ENCODE peak calls at places on chromosome 11, in four cellular contexts. I, T, G and A are unnamed samples.

GRCh38 chr11:61534025-61534900 is 25.7 kb downstream of the LRRC10B start:
- DNase-seq in T (no peak), I (no peak), G (no peak), A (no peak)

GRCh38 chr11:2277933-2278523 is 7.6 kb upstream of the ASCL2 start:
- DNase-seq in T (no peak), G (no peak), I (no peak), A (peak)

GRCh38 chr11:78884761-78885160 is 310.1 kb upstream of the NARS2 start:
- DNase-seq in G (no peak), I (no peak), T (no peak), A (no peak)

GRCh38 chr11:2382927-2383822 is 6.1 kb downstream of the CD81 start:
- DNase-seq in I (peak), T (no peak), G (no peak), A (no peak)

GRCh38 chr11:11973361-11973800 is 35.0 kb downstream of the DKK3 start:
- DNase-seq in I (peak), G (no peak), T (no peak), A (no peak)

GRCh38 chr11:115085461-115086220 is 407.3 kb downstream of the NXPE2 start:
- DNase-seq in I (no peak), T (peak), G (no peak), A (no peak)

GRCh38 chr11:15107730-15108515 is 6.8 kb upstream of the INSC start:
- DNase-seq in I (peak), T (no peak), G (no peak), A (no peak)

GRCh38 chr11:13837286-13837685 is 125.2 kb upstream of the SPON1 start:
- DNase-seq in I (peak), G (no peak), T (no peak), A (no peak)

GRCh38 chr11:91178366-91178765 is 955.5 kb upstream of the CHORDC1 start:
- DNase-seq in T (no peak), G (no peak), I (no peak), A (no peak)

GRCh38 chr11:45921561-45922424 is 663 bp upstream of the LARGE2 start:
- DNase-seq in I (no peak), G (peak), T (peak), A (peak)

GRCh38 chr11:111923351-111923788 is 4.7 kb downstream of the C11orf52 start:
- DNase-seq in I (peak), G (no peak), T (peak), A (no peak)

GRCh38 chr11:123386746-123387510 is 43.1 kb upstream of the GRAMD1B start:
- DNase-seq in I (peak), T (peak), G (no peak), A (no peak)

GRCh38 chr11:11998091-11998781 is 10.2 kb downstream of the DKK3 start:
- DNase-seq in I (peak), T (peak), G (no peak), A (no peak)

GRCh38 chr11:59761985-59762384 is 6.8 kb downstream of the STX3 start:
- DNase-seq in G (no peak), I (no peak), T (no peak), A (no peak)
- H3K14ac ChIP-seq in G (no peak), I (no peak), T (no peak), A (no peak)

GRCh38 chr11:36361901-36362391 is 65.9 kb downstream of the PRR5L start:
- DNase-seq in I (peak), T (peak), G (no peak), A (peak)
- H3K14ac ChIP-seq in I (peak), T (no peak), G (no peak), A (no peak)

DNA sequence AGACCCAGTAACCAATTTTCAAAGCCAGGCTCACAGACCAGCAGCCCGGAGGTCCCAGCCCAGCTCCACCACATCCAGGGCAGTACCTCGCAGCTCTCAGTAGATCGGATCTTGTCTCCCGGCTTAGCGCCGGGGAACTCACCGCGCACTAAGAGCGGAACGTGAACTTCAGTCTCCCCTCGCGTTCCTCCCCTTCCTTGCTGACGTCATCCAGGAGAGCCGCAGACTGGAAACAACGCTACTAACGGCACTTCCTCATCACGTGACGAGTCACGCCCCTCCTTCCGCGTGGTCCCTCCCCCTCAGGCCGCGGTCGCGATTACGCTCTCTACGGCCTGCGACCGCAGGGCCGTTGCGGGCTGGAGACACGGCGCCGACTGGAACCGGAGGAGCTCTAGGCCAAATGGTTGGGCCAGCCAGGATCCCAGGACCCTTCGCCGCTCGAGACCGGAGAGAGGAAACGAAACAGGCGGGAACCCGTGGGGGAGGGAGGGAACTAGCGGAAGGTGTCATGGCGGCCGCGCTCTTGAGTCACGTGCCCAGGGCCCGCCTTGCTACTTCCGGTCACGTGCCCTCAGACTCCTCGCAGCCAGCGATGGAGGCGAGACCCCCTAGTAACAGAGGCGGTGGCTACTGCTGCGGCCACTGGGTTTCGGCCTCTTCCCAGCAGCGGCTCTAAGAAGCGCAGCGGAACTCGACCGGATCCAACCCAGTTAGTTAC is at the start of the genes GTF2H1 and HPS5:
- DNase-seq in G (peak), T (peak), I (peak), A (peak)
- H3K14ac ChIP-seq in G (peak), T (peak), I (peak), A (peak)

GRCh38 chr11:128653828-128654231 is 40.0 kb upstream of the FLI1 start:
- DNase-seq in G (no peak), I (peak), T (peak), A (no peak)
- H3K14ac ChIP-seq in G (no peak), I (no peak), T (no peak), A (no peak)

GRCh38 chr11:8681837-8682218 is 637 bp downstream of the TRIM66 start:
- DNase-seq in T (no peak), I (no peak), G (no peak), A (no peak)
- H3K14ac ChIP-seq in T (peak), I (peak), G (peak), A (no peak)

DNA sequence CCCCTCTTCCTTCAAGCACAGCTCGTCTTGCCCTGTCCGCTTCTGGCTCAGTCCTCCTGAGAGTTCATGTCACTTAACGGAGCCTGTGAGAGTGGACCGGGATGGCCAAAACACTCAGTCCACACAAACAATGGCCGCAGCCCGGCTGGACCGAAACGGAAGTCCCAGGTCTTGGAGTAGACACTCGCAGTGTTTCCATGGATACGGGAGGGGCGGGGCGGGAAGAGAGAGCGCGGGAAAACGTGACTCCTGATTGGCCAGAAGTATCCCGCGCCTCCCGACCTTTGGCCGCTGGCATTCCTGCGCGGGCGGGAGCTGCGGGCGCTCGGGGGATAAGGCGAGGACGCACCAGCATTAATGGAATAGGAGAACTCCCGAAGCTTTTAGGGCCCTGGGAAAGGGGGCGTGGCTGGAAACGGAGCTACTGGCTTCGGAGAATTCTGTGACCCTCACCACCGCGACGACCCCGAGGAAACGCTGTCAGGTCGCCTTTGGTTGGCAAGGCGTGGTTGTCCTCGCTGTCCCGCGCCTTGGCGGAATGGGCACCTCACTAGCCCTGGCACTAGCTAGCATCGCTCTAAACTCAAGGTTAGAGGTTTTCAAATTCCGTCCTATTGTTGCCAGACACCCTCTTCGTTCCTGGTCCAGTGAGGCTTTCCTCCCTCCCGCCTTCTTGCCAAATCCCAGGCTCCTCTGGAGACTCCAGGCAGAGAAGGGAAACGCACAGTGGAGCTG is at the start of the genes NLRP14 and ZNF214:
- DNase-seq in I (peak), T (peak), G (peak), A (peak)
- H3K14ac ChIP-seq in I (peak), T (peak), G (no peak), A (no peak)

DNA sequence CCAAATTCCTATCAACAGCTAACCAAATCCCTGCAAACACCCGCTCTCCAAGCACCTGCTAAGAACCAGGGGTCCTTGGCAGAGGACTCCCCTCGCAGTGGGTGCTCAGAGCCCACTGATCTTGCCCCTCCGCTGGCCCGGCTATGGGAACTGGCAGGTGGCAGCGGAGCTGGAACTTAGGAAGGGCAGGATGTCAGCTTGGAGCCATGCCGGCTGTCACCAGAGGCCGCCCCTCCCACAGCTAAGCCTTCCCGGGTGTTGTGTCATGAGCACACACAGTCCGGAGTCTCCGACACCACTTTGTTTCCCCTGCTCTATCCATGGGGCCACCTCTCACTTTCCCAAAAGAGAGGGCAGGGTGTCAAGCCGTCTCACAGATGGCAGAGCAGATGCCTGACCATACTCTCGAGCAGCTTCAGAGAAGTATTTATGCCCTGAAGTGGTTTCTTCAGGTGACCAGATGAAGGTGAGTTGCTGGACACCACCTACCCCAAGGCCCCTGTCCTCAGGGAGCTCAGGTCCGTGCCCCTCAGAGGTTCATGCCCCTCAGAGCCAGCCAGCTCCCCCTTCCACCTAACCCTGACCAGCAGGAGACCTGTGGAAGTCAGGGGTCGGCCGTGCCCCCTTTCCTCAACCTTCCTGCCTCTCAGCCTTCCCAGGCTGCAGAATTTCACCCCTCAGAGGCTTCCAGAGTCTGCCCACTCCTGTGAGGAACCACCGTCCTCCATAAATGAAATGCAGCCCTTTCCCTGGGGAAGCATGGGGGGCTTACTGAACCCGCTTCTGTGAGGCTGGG is 545.7 kb upstream of the B3GAT1 start:
- DNase-seq in I (no peak), G (no peak), T (no peak), A (no peak)
- H3K14ac ChIP-seq in I (no peak), G (no peak), T (no peak), A (no peak)

GRCh38 chr11:65524010-65524746 is 705 bp upstream of the SCYL1 start:
- DNase-seq in G (no peak), T (no peak), I (no peak), A (no peak)

GRCh38 chr11:65526744-65527143 is 1.9 kb downstream of the SCYL1 start:
- DNase-seq in T (no peak), I (no peak), G (no peak), A (no peak)

GRCh38 chr11:65522640-65523322 is 2.1 kb upstream of the SCYL1 start:
- DNase-seq in G (no peak), I (no peak), T (no peak), A (no peak)

GRCh38 chr11:65525659-65526480 is 987 bp downstream of the SCYL1 start:
- DNase-seq in T (no peak), I (no peak), G (no peak), A (no peak)

GRCh38 chr11:65524747-65525658 is at the start of gene SCYL1:
- DNase-seq in I (peak), G (peak), T (peak), A (no peak)
- H3K14ac ChIP-seq in I (peak), G (peak), T (peak), A (no peak)

DNA sequence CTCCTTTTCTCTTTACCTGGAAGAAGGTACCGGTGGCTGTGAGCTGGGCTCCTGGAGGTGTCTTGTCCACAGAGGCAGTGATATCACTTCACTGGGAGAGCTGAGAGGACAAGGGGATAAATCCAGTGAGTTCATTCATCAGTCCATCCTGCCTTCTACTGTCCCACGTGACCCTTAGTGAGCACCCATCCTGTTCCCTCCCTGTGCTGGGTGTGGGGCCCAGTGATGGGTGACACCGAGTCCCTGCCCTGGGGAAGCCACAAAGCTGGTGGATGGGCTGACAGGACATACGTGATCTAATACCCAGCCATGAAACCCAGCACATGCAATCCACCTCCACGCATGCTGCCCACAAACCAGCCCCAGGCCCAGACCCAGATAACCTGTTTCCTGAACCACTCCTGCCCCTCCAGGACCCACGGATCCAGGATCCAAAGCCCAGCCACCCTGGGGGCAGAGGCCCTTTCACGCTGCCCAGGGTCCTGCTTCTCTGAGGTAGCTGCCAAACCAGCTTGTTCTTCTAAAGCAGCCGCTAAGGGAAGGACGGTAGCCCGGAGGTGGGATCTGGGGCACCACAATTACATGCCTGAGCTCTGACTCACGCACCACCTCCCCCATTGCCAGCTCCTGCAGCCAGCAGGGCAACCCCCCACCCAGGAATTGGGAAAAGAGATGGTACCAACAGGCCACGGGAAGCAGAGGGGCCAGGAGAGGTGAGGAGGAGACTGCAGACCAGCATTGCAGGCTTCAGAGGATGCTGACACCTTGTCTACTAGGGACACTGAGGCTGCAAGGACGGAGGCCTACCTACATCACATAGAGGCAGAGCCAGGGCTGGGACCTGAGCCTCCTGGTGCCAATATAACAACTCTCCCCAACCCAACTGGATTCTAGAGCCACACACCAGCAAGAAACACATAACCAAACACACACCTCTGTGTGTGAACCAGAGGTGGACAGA is 35.2 kb downstream of the GDPD5 start:
- DNase-seq in T (peak), G (no peak), I (peak), A (peak)
- H3K14ac ChIP-seq in T (peak), G (peak), I (peak), A (no peak)